ENCODE peak calls at places on chromosome 18, in six cellular contexts. V, A, L, U, P and D are unnamed samples.

GRCh38 chr18:62763101-62763521 is 47.8 kb downstream of the PHLPP1 start:
- DNase-seq in V (no peak), A (no peak), L (no peak), U (no peak), P (no peak), D (no peak)

GRCh38 chr18:64207818-64208217 is 58.9 kb upstream of the LINC00305 start:
- DNase-seq in V (no peak), A (no peak), L (no peak), U (no peak), P (no peak), D (no peak)

GRCh38 chr18:77207540-77207939 is 42.1 kb upstream of the GALR1 start:
- DNase-seq in V (peak), A (peak), L (no peak), U (no peak), P (peak), D (peak)

GRCh38 chr18:26479686-26480079 is 68.7 kb downstream of the KCTD1 start:
- DNase-seq in V (no peak), A (no peak), L (no peak), U (no peak), P (no peak), D (peak)

GRCh38 chr18:10290244-10291240 is 163.9 kb upstream of the APCDD1 start:
- DNase-seq in V (no peak), A (no peak), L (no peak), U (no peak), P (no peak), D (no peak)

GRCh38 chr18:45357681-45358470 is 257.4 kb upstream of the SLC14A2 start:
- DNase-seq in V (no peak), A (no peak), L (no peak), U (no peak), P (peak), D (peak)

GRCh38 chr18:43596106-43596712 is 318.9 kb upstream of the SYT4 start:
- DNase-seq in V (no peak), A (no peak), L (no peak), U (no peak), P (no peak), D (peak)

GRCh38 chr18:58254873-58255511 is 211.0 kb downstream of the NEDD4L start:
- DNase-seq in V (peak), A (no peak), L (no peak), U (no peak), P (no peak), D (no peak)

GRCh38 chr18:62928316-62928715 is 213.0 kb downstream of the PHLPP1 start:
- DNase-seq in V (no peak), A (no peak), L (no peak), U (no peak), P (no peak), D (peak)

GRCh38 chr18:32372047-32372380 is 98.7 kb downstream of the GAREM1 start:
- DNase-seq in V (no peak), A (no peak), L (no peak), U (no peak), P (no peak), D (no peak)

GRCh38 chr18:77129150-77129551 is 3.4 kb downstream of the MBP start:
- DNase-seq in V (peak), A (no peak), L (no peak), U (no peak), P (no peak), D (peak)

GRCh38 chr18:13710460-13710859 is 15.9 kb downstream of the FAM210A start:
- DNase-seq in V (no peak), A (no peak), L (no peak), U (no peak), P (peak), D (peak)

GRCh38 chr18:61870151-61870550 is 22.7 kb downstream of the RNF152 start:
- DNase-seq in V (peak), A (no peak), L (no peak), U (peak), P (no peak), D (peak)